ENCODE peak calls at places on chromosomes 11 and 22, in nine cellular contexts. X, S, D, O, Y, R, L, U and C are unnamed samples.

GRCh38 chr11:115670538-115671200 is 166.5 kb upstream of the CADM1 start:
- DNase-seq in X (no peak), S (no peak), D (no peak), O (no peak), Y (no peak), R (no peak), L (no peak), U (no peak), C (no peak)

GRCh38 chr11:123409456-123409801 is 20.6 kb upstream of the GRAMD1B start:
- DNase-seq in X (no peak), S (no peak), D (no peak), O (no peak), Y (no peak), R (no peak), L (no peak), U (no peak), C (no peak)

GRCh38 chr11:70885721-70886305 is 366.6 kb downstream of the SHANK2 start:
- DNase-seq in X (no peak), S (no peak), D (no peak), O (no peak), Y (no peak), R (no peak), L (no peak), U (no peak), C (no peak)

GRCh38 chr11:128914216-128915147 is 23.3 kb downstream of the KCNJ5 start:
- DNase-seq in X (no peak), S (no peak), D (no peak), O (no peak), Y (no peak), R (no peak), L (no peak), U (no peak), C (no peak)

GRCh38 chr11:73342633-73343032 is 33.6 kb upstream of the RELT start:
- DNase-seq in X (no peak), S (no peak), D (no peak), O (no peak), Y (no peak), R (no peak), L (no peak), U (no peak), C (no peak)

GRCh38 chr22:43828711-43829447 is 16.8 kb upstream of the EFCAB6 start:
- DNase-seq in X (peak), S (no peak), D (no peak), O (no peak), Y (peak), R (no peak), L (no peak), U (peak), C (no peak)

GRCh38 chr11:125968363-125968762 is 22.5 kb downstream of the VSIG10L2 start:
- DNase-seq in X (no peak), S (no peak), D (no peak), O (no peak), Y (no peak), R (no peak), L (no peak), U (no peak), C (no peak)

GRCh38 chr11:70270877-70271634 is 566 bp downstream of the PPFIA1 start:
- DNase-seq in X (peak), S (peak), D (no peak), O (peak), Y (peak), R (peak), L (peak), U (peak), C (peak)

GRCh38 chr22:30413745-30414524 is 11.6 kb upstream of the MTFP1 start:
- DNase-seq in X (no peak), S (no peak), D (no peak), O (no peak), Y (no peak), R (no peak), L (no peak), U (no peak), C (no peak)

GRCh38 chr22:17994424-17995108 is 29.8 kb downstream of the MICAL3 start:
- DNase-seq in X (no peak), S (peak), D (no peak), O (no peak), Y (no peak), R (no peak), L (no peak), U (no peak), C (no peak)

GRCh38 chr22:21764038-21764804 is 28.6 kb upstream of the YPEL1 start:
- DNase-seq in X (no peak), S (no peak), D (no peak), O (no peak), Y (no peak), R (peak), L (no peak), U (no peak), C (no peak)

GRCh38 chr22:46788426-46789168 is 26.1 kb downstream of the TBC1D22A start:
- DNase-seq in X (no peak), S (no peak), D (no peak), O (no peak), Y (no peak), R (no peak), L (peak), U (no peak), C (no peak)

GRCh38 chr22:44895296-44896055 is 114.3 kb downstream of the PHF21B start:
- DNase-seq in X (no peak), S (no peak), D (no peak), O (no peak), Y (no peak), R (no peak), L (no peak), U (no peak), C (no peak)

GRCh38 chr11:70732493-70733206 is 334.3 kb downstream of the CTTN start:
- DNase-seq in X (no peak), S (no peak), D (no peak), O (no peak), Y (no peak), R (no peak), L (no peak), U (no peak), C (no peak)

GRCh38 chr11:3022300-3022967 is 30.3 kb upstream of the NAP1L4 start:
- DNase-seq in X (no peak), S (peak), D (no peak), O (no peak), Y (no peak), R (no peak), L (no peak), U (peak), C (peak)

GRCh38 chr11:130613396-130613795 is 165.0 kb downstream of the ADAMTS15 start:
- DNase-seq in X (no peak), S (no peak), D (no peak), O (no peak), Y (no peak), R (no peak), L (no peak), U (no peak), C (no peak)

GRCh38 chr11:561148-562003 is 606 bp downstream of the RASSF7 start:
- DNase-seq in X (peak), S (no peak), D (no peak), O (peak), Y (peak), R (no peak), L (peak), U (no peak), C (no peak)

GRCh38 chr22:39463931-39464390 is 7.1 kb downstream of the MGAT3 start:
- DNase-seq in X (no peak), S (no peak), D (no peak), O (no peak), Y (no peak), R (no peak), L (no peak), U (peak), C (no peak)

GRCh38 chr11:221539-221938 is 14.0 kb downstream of the RIC8A start:
- DNase-seq in X (no peak), S (no peak), D (no peak), O (no peak), Y (no peak), R (no peak), L (no peak), U (no peak), C (no peak)

GRCh38 chr22:45777046-45777851 is 105.6 kb downstream of the ATXN10 start:
- DNase-seq in X (no peak), S (peak), D (peak), O (no peak), Y (no peak), R (no peak), L (no peak), U (peak), C (peak)

GRCh38 chr11:79236541-79236971 is 204.3 kb downstream of the TENM4 start:
- DNase-seq in X (no peak), S (no peak), D (peak), O (no peak), Y (no peak), R (no peak), L (no peak), U (peak), C (no peak)

GRCh38 chr22:48874956-48875355 is 952.7 kb downstream of the BRD1 start:
- DNase-seq in X (no peak), S (no peak), D (no peak), O (no peak), Y (no peak), R (no peak), L (peak), U (no peak), C (no peak)

GRCh38 chr11:8092587-8093424 is 11.8 kb downstream of the TUB start:
- DNase-seq in X (peak), S (peak), D (peak), O (peak), Y (peak), R (no peak), L (peak), U (peak), C (no peak)

GRCh38 chr22:39360674-39361413 is 11.1 kb downstream of the SYNGR1 start:
- DNase-seq in X (peak), S (no peak), D (no peak), O (no peak), Y (no peak), R (no peak), L (peak), U (no peak), C (no peak)

GRCh38 chr11:20260307-20260706 is 100.0 kb upstream of the DBX1 start:
- DNase-seq in X (no peak), S (no peak), D (no peak), O (no peak), Y (no peak), R (no peak), L (no peak), U (no peak), C (no peak)

GRCh38 chr11:7548659-7549283 is 35.0 kb downstream of the PPFIBP2 start:
- DNase-seq in X (peak), S (peak), D (no peak), O (peak), Y (peak), R (no peak), L (peak), U (no peak), C (no peak)

GRCh38 chr11:431921-432320 is 9.9 kb downstream of the ANO9 start:
- DNase-seq in X (no peak), S (no peak), D (no peak), O (no peak), Y (no peak), R (no peak), L (no peak), U (no peak), C (no peak)

GRCh38 chr11:72741849-72742521 is 10.2 kb downstream of the ARAP1 start:
- DNase-seq in X (no peak), S (no peak), D (no peak), O (no peak), Y (no peak), R (no peak), L (peak), U (peak), C (no peak)

GRCh38 chr22:18731075-18731666 is 119.5 kb upstream of the RIMBP3 start:
- DNase-seq in X (no peak), S (no peak), D (no peak), O (no peak), Y (no peak), R (no peak), L (no peak), U (no peak), C (no peak)

GRCh38 chr11:108345767-108346166 is 121.6 kb downstream of the C11orf65 start:
- DNase-seq in X (no peak), S (no peak), D (no peak), O (no peak), Y (no peak), R (no peak), L (no peak), U (no peak), C (no peak)

GRCh38 chr11:85673422-85673821 is 8.5 kb upstream of the CREBZF start:
- DNase-seq in X (no peak), S (no peak), D (no peak), O (no peak), Y (no peak), R (no peak), L (no peak), U (no peak), C (no peak)

GRCh38 chr22:40417041-40417440 is 46.6 kb downstream of the SGSM3 start:
- DNase-seq in X (no peak), S (peak), D (no peak), O (no peak), Y (no peak), R (no peak), L (no peak), U (no peak), C (no peak)

GRCh38 chr11:211741-212140 is 4.2 kb downstream of the RIC8A start:
- DNase-seq in X (no peak), S (no peak), D (no peak), O (peak), Y (no peak), R (peak), L (no peak), U (no peak), C (no peak)

GRCh38 chr11:33624082-33624481 is 76.5 kb downstream of the C11orf91 start:
- DNase-seq in X (no peak), S (no peak), D (no peak), O (no peak), Y (no peak), R (no peak), L (no peak), U (no peak), C (no peak)

DNA sequence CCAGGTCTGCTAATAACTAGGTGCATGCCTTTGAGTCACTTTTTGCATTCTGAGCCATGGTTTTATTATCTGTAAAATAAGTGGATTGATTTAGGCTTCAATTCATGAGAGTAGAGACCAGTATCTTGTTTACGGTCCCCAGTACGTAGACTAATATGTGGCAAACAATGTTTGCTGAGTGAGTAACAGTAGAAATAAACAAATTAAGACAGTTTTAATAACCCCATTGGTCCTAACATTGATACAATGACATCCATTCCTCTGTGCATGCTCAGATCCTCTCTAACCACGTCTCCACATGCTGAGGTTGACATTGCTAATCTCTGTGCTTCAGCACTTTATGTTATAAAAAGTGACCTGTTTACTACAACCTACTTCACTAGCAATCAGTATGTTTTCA is 983 bp downstream of the CCDC34 start:
- DNase-seq in X (no peak), S (no peak), D (no peak), O (no peak), Y (no peak), R (no peak), L (no peak), U (no peak), C (no peak)
- H3K4me3 ChIP-seq in X (no peak), S (peak), D (peak), O (peak), Y (no peak), R (peak), L (peak), U (no peak), C (peak)

GRCh38 chr11:114586797-114587196 is 8.8 kb downstream of the NXPE4 start:
- DNase-seq in X (no peak), S (peak), D (no peak), O (no peak), Y (no peak), R (no peak), L (no peak), U (peak), C (no peak)
- TF ChIP-seq CTCF in X (no peak), S (peak), D (peak), O (no peak), Y (no peak), R (no peak), L (peak), U (peak), C (no peak)

GRCh38 chr11:111735262-111736116 is 30.7 kb downstream of the PPP2R1B start:
- DNase-seq in X (peak), S (no peak), D (peak), O (peak), Y (peak), R (no peak), L (no peak), U (peak), C (peak)

GRCh38 chr11:111736621-111737055 is 29.6 kb downstream of the PPP2R1B start:
- DNase-seq in X (no peak), S (no peak), D (no peak), O (no peak), Y (no peak), R (no peak), L (no peak), U (peak), C (no peak)

GRCh38 chr11:111734383-111735261 is 31.6 kb downstream of the PPP2R1B start:
- DNase-seq in X (no peak), S (no peak), D (no peak), O (no peak), Y (no peak), R (no peak), L (no peak), U (peak), C (no peak)

GRCh38 chr11:111737180-111737876 is 28.9 kb downstream of the PPP2R1B start:
- DNase-seq in X (no peak), S (no peak), D (no peak), O (no peak), Y (no peak), R (no peak), L (no peak), U (peak), C (no peak)

DNA sequence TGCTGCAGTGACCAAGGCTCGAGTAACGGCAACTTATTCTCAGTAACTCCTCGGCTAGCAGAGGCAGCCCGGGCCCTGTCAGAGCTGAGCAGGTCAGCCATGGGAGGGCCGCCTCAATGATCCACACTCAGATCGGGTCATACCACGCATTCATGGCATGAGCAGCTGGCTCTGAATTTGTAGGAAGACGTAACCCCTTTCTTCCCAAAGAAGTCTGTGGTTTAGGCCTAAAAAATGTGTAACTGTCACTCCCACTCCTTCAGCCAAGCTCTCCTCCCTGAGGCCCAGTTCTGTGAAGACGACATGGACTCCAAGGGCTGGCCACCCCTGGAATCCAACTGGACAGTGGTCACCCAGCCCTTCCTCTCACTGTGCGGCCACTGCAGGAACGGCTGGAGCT is 30.0 kb downstream of the PPP2R1B start:
- DNase-seq in X (no peak), S (no peak), D (no peak), O (no peak), Y (no peak), R (no peak), L (no peak), U (peak), C (no peak)
- H3K4me3 ChIP-seq in X (no peak), S (no peak), D (no peak), O (no peak), Y (no peak), R (no peak), L (no peak), U (no peak), C (no peak)

GRCh38 chr11:84524422-84525051 is 1102.6 kb downstream of the DLG2 start:
- DNase-seq in X (no peak), S (peak), D (no peak), O (no peak), Y (no peak), R (no peak), L (no peak), U (peak), C (no peak)
- TF ChIP-seq CTCF in X (peak), S (peak), D (peak), O (no peak), Y (no peak), R (no peak), L (peak), U (peak), C (peak)

GRCh38 chr11:75920886-75921285 is 105.9 kb downstream of the UVRAG start:
- DNase-seq in X (no peak), S (no peak), D (no peak), O (no peak), Y (no peak), R (no peak), L (no peak), U (no peak), C (no peak)

GRCh38 chr11:75918295-75918694 is 103.3 kb downstream of the UVRAG start:
- DNase-seq in X (no peak), S (no peak), D (no peak), O (no peak), Y (no peak), R (no peak), L (no peak), U (no peak), C (no peak)

GRCh38 chr11:75921808-75922207 is 106.8 kb downstream of the UVRAG start:
- DNase-seq in X (no peak), S (no peak), D (no peak), O (no peak), Y (no peak), R (no peak), L (no peak), U (no peak), C (no peak)

GRCh38 chr11:75916882-75917281 is 101.9 kb downstream of the UVRAG start:
- DNase-seq in X (no peak), S (no peak), D (no peak), O (no peak), Y (peak), R (no peak), L (no peak), U (no peak), C (no peak)

DNA sequence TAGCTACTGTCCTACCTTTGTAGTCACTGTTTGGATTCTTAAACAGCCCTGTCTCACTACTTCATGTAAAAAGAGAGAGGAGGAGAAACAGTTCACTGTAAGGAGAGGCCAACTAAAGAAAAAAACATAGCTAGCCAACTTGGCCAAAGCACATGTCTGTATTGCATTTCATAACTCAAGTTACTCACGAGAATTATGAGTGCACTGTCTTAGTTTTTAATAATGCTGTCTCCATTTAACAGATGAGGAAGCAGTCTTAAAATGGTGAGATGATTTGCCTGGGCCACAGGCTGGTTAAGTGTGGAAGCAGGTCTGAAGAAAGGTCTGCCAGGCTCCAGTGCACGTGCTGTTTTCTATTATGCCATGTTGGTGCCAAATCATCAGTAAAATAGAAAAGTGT is 104.5 kb downstream of the UVRAG start:
- DNase-seq in X (no peak), S (peak), D (no peak), O (no peak), Y (no peak), R (no peak), L (no peak), U (peak), C (no peak)
- H3K4me3 ChIP-seq in X (no peak), S (no peak), D (no peak), O (no peak), Y (no peak), R (no peak), L (no peak), U (no peak), C (no peak)